ENCODE peak calls at places on chromosomes 11 and 22, in five cellular contexts. One of them, this sample, is unnamed.

GRCh38 chr11:46529086-46529905 is 64.5 kb downstream of the AMBRA1 start:
- DNase-seq in kidney epithelial cell: no peak
- DNase-seq in AG04450: no peak
- DNase-seq in OCI-LY7: peak; percentile 76
- DNase-seq in Panc1: peak; percentile 46
- DNase-seq in this sample: no peak

GRCh38 chr11:62601114-62601363 is 626 bp downstream of the MTA2 start:
- DNase-seq in kidney epithelial cell: no peak
- DNase-seq in OCI-LY7: peak; percentile 43
- DNase-seq in Panc1: no peak
- DNase-seq in AG04450: no peak
- DNase-seq in this sample: no peak

GRCh38 chr11:47524200-47524874 is 28.6 kb downstream of the CELF1 start:
- DNase-seq in OCI-LY7: no peak
- DNase-seq in Panc1: no peak
- DNase-seq in kidney epithelial cell: no peak
- DNase-seq in AG04450: no peak
- DNase-seq in this sample: no peak

GRCh38 chr11:120391297-120391696 is 55.1 kb downstream of the ARHGEF12 start:
- DNase-seq in Panc1: no peak
- DNase-seq in OCI-LY7: no peak
- DNase-seq in kidney epithelial cell: no peak
- DNase-seq in AG04450: no peak
- DNase-seq in this sample: no peak

GRCh38 chr22:22533863-22534262 is 13.8 kb upstream of the ZNF280A start:
- DNase-seq in AG04450: no peak
- DNase-seq in kidney epithelial cell: no peak
- DNase-seq in OCI-LY7: no peak
- DNase-seq in Panc1: no peak
- DNase-seq in this sample: no peak

GRCh38 chr11:120182357-120182756 is 28.5 kb upstream of the OAF start:
- DNase-seq in Panc1: no peak
- DNase-seq in OCI-LY7: no peak
- DNase-seq in AG04450: no peak
- DNase-seq in kidney epithelial cell: no peak
- DNase-seq in this sample: no peak

GRCh38 chr11:47056261-47056915 is 119.8 kb downstream of the CSTPP1 start:
- DNase-seq in OCI-LY7: no peak
- DNase-seq in Panc1: no peak
- DNase-seq in kidney epithelial cell: peak; percentile 4
- DNase-seq in AG04450: peak; percentile 72
- DNase-seq in this sample: no peak

GRCh38 chr11:64989416-64989815 is 7.4 kb downstream of the BATF2 start:
- DNase-seq in kidney epithelial cell: no peak
- DNase-seq in Panc1: no peak
- DNase-seq in OCI-LY7: no peak
- DNase-seq in AG04450: no peak
- DNase-seq in this sample: no peak

GRCh38 chr11:133825156-133825555 is 20.2 kb downstream of the SPATA19 start:
- DNase-seq in kidney epithelial cell: no peak
- DNase-seq in OCI-LY7: no peak
- DNase-seq in AG04450: no peak
- DNase-seq in Panc1: no peak
- DNase-seq in this sample: no peak

GRCh38 chr22:28171713-28172112 is 252.7 kb upstream of the PITPNB start:
- DNase-seq in kidney epithelial cell: no peak
- DNase-seq in AG04450: no peak
- DNase-seq in Panc1: no peak
- DNase-seq in OCI-LY7: no peak
- DNase-seq in this sample: no peak

GRCh38 chr11:68632802-68633201 is 51.5 kb upstream of the GAL start:
- DNase-seq in kidney epithelial cell: peak; percentile 21
- DNase-seq in AG04450: peak; percentile 16
- DNase-seq in OCI-LY7: peak; percentile 79
- DNase-seq in Panc1: peak; percentile 20
- DNase-seq in this sample: no peak

GRCh38 chr11:64058494-64058893 is 22.8 kb downstream of the FLRT1 start:
- DNase-seq in OCI-LY7: no peak
- DNase-seq in Panc1: no peak
- DNase-seq in kidney epithelial cell: no peak
- DNase-seq in AG04450: no peak
- DNase-seq in this sample: no peak

GRCh38 chr22:28976588-28976987 is 85.0 kb downstream of the C22orf31 start:
- DNase-seq in Panc1: no peak
- DNase-seq in OCI-LY7: no peak
- DNase-seq in kidney epithelial cell: peak; percentile 73
- DNase-seq in AG04450: peak; percentile 36
- DNase-seq in this sample: no peak

GRCh38 chr11:126646701-126647209 is 291.3 kb downstream of the ST3GAL4 start:
- DNase-seq in Panc1: no peak
- DNase-seq in AG04450: no peak
- DNase-seq in OCI-LY7: no peak
- DNase-seq in kidney epithelial cell: no peak
- DNase-seq in this sample: peak; percentile 60

GRCh38 chr11:18368236-18368635 is 26.1 kb upstream of the LDHA start:
- DNase-seq in AG04450: no peak
- DNase-seq in Panc1: no peak
- DNase-seq in kidney epithelial cell: no peak
- DNase-seq in OCI-LY7: no peak
- DNase-seq in this sample: no peak

GRCh38 chr22:49462795-49463194 is 364.9 kb downstream of the BRD1 start:
- DNase-seq in kidney epithelial cell: no peak
- DNase-seq in AG04450: no peak
- DNase-seq in Panc1: no peak
- DNase-seq in OCI-LY7: no peak
- DNase-seq in this sample: no peak

GRCh38 chr11:107217444-107217843 is 199.2 kb upstream of the GUCY1A2 start:
- DNase-seq in Panc1: no peak
- DNase-seq in AG04450: no peak
- DNase-seq in kidney epithelial cell: no peak
- DNase-seq in OCI-LY7: no peak
- DNase-seq in this sample: no peak

GRCh38 chr22:36790648-36791047 is 14.7 kb upstream of the IFT27 start:
- DNase-seq in Panc1: no peak
- DNase-seq in kidney epithelial cell: no peak
- DNase-seq in AG04450: no peak
- DNase-seq in OCI-LY7: no peak
- DNase-seq in this sample: no peak

GRCh38 chr11:31921066-31921465 is 109.9 kb upstream of the PAX6 start:
- DNase-seq in kidney epithelial cell: peak; percentile 9
- DNase-seq in Panc1: no peak
- DNase-seq in AG04450: no peak
- DNase-seq in OCI-LY7: no peak
- DNase-seq in this sample: no peak

GRCh38 chr11:100308202-100308601 is 378.9 kb upstream of the ARHGAP42 start:
- DNase-seq in Panc1: no peak
- DNase-seq in OCI-LY7: no peak
- DNase-seq in AG04450: no peak
- DNase-seq in kidney epithelial cell: no peak
- DNase-seq in this sample: no peak

GRCh38 chr11:62241095-62241494 is 944 bp upstream of the SCGB1D2 start:
- DNase-seq in kidney epithelial cell: no peak
- DNase-seq in OCI-LY7: no peak
- DNase-seq in AG04450: no peak
- DNase-seq in Panc1: no peak
- DNase-seq in this sample: no peak

GRCh38 chr11:4496555-4497248 is 14.3 kb downstream of the OR52K1 start:
- DNase-seq in Panc1: no peak
- DNase-seq in kidney epithelial cell: no peak
- DNase-seq in AG04450: no peak
- DNase-seq in OCI-LY7: no peak
- DNase-seq in this sample: no peak

GRCh38 chr11:4495986-4496385 is 13.5 kb downstream of the OR52K1 start:
- DNase-seq in AG04450: no peak
- DNase-seq in kidney epithelial cell: no peak
- DNase-seq in OCI-LY7: no peak
- DNase-seq in Panc1: no peak
- DNase-seq in this sample: no peak

GRCh38 chr11:4491878-4492606 is 9.6 kb downstream of the OR52K1 start:
- DNase-seq in AG04450: no peak
- DNase-seq in Panc1: no peak
- DNase-seq in OCI-LY7: no peak
- DNase-seq in kidney epithelial cell: no peak
- DNase-seq in this sample: no peak

GRCh38 chr11:4495487-4495886 is 13.0 kb downstream of the OR52K1 start:
- DNase-seq in AG04450: no peak
- DNase-seq in OCI-LY7: no peak
- DNase-seq in Panc1: no peak
- DNase-seq in kidney epithelial cell: no peak
- DNase-seq in this sample: no peak

GRCh38 chr11:4493480-4493818 is 11.0 kb downstream of the OR52K1 start:
- DNase-seq in Panc1: no peak
- DNase-seq in OCI-LY7: no peak
- DNase-seq in kidney epithelial cell: no peak
- DNase-seq in AG04450: no peak
- DNase-seq in this sample: no peak
- TF ChIP-seq CTCF in Panc1: peak; percentile 74
- TF ChIP-seq CTCF in OCI-LY7: peak; percentile 74
- TF ChIP-seq CTCF in kidney epithelial cell: no peak
- TF ChIP-seq CTCF in AG04450: no peak
- TF ChIP-seq CTCF in this sample: no peak

DNA sequence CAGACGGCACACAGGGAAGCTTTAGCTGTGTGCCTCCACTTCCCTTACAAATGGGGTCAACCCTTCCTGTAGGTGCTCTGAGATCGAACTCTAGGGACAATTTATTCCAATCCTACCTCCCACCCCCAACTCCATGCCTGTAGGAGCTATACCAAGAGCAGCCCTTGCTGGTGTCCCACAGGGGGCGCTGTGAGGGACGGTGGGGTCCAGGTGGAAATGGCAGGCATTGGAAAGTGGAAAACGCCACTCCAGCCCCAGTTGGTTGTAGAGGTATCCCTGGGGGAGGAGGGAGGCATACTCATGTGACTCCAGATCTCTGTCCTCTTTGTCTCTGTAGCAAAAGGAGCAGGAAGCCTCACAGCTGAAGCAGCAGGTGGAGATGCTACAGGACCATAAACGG is 161.3 kb downstream of the MYO18B start:
- DNase-seq in kidney epithelial cell: no peak
- DNase-seq in Panc1: no peak
- DNase-seq in OCI-LY7: no peak
- DNase-seq in AG04450: no peak
- DNase-seq in this sample: no peak
- TF ChIP-seq CTCF in kidney epithelial cell: peak; percentile 19
- TF ChIP-seq CTCF in Panc1: peak; percentile 36
- TF ChIP-seq CTCF in OCI-LY7: peak; percentile 67
- TF ChIP-seq CTCF in AG04450: no peak
- TF ChIP-seq CTCF in this sample: no peak

DNA sequence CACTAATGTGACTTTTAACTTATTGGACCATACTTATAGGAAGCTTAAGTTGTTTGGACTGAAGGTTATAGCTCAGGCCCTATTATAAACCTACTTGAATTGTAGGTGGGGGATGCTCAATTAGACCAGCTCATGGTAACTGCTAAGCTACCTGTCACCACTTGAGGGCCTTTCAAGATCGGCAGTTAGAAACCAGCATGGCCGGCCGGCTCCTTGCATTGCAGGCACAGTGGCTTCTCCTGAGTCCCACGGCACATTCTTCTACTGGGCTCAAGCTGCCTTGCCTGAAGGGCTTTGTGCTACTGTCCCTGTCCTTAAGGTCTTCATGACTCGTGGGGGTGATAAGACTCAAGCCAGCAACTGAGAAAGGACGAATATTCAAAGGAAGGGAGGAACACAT is 70.8 kb downstream of the TBC1D22A start:
- DNase-seq in OCI-LY7: peak; percentile 11
- DNase-seq in Panc1: no peak
- DNase-seq in AG04450: no peak
- DNase-seq in kidney epithelial cell: no peak
- DNase-seq in this sample: no peak
- TF ChIP-seq CTCF in OCI-LY7: peak; percentile 50
- TF ChIP-seq CTCF in Panc1: peak; percentile 15
- TF ChIP-seq CTCF in AG04450: peak; percentile 24
- TF ChIP-seq CTCF in kidney epithelial cell: peak; percentile 31
- TF ChIP-seq CTCF in this sample: peak; percentile 22

GRCh38 chr11:8631395-8632110 is 37.5 kb upstream of the STK33 start:
- DNase-seq in AG04450: peak; percentile 77
- DNase-seq in OCI-LY7: no peak
- DNase-seq in Panc1: no peak
- DNase-seq in kidney epithelial cell: no peak
- DNase-seq in this sample: no peak
- TF ChIP-seq CTCF in AG04450: no peak
- TF ChIP-seq CTCF in OCI-LY7: no peak
- TF ChIP-seq CTCF in Panc1: no peak
- TF ChIP-seq CTCF in kidney epithelial cell: no peak
- TF ChIP-seq CTCF in this sample: no peak

GRCh38 chr11:2149471-2150205 is 10.4 kb upstream of the IGF2 start:
- DNase-seq in AG04450: no peak
- DNase-seq in kidney epithelial cell: no peak
- DNase-seq in OCI-LY7: no peak
- DNase-seq in Panc1: no peak
- DNase-seq in this sample: no peak

GRCh38 chr11:2151500-2152257 is 9.3 kb downstream of the INS start:
- DNase-seq in Panc1: peak; percentile 83
- DNase-seq in AG04450: peak; percentile 27
- DNase-seq in kidney epithelial cell: no peak
- DNase-seq in OCI-LY7: peak; percentile 80
- DNase-seq in this sample: no peak

GRCh38 chr11:2147391-2147790 is 8.2 kb upstream of the IGF2 start:
- DNase-seq in OCI-LY7: no peak
- DNase-seq in Panc1: no peak
- DNase-seq in AG04450: no peak
- DNase-seq in kidney epithelial cell: no peak
- DNase-seq in this sample: no peak

GRCh38 chr11:2148253-2149000 is 9.2 kb upstream of the IGF2 start:
- DNase-seq in AG04450: no peak
- DNase-seq in OCI-LY7: no peak
- DNase-seq in Panc1: no peak
- DNase-seq in kidney epithelial cell: no peak
- DNase-seq in this sample: no peak

GRCh38 chr11:2150206-2150847 is 10.7 kb downstream of the INS start:
- DNase-seq in AG04450: peak; percentile 10
- DNase-seq in kidney epithelial cell: no peak
- DNase-seq in OCI-LY7: peak; percentile 13
- DNase-seq in Panc1: peak; percentile 67
- DNase-seq in this sample: no peak
- TF ChIP-seq CTCF in AG04450: peak; percentile 66
- TF ChIP-seq CTCF in kidney epithelial cell: peak; percentile 65
- TF ChIP-seq CTCF in OCI-LY7: peak; percentile 48
- TF ChIP-seq CTCF in Panc1: peak; percentile 91
- TF ChIP-seq CTCF in this sample: peak; percentile 63

GRCh38 chr11:86115542-86116385 is 46.9 kb upstream of the PICALM start:
- DNase-seq in kidney epithelial cell: no peak
- DNase-seq in AG04450: no peak
- DNase-seq in Panc1: no peak
- DNase-seq in OCI-LY7: no peak
- DNase-seq in this sample: no peak
- TF ChIP-seq CTCF in kidney epithelial cell: peak; percentile 21
- TF ChIP-seq CTCF in AG04450: peak; percentile 14
- TF ChIP-seq CTCF in Panc1: peak; percentile 17
- TF ChIP-seq CTCF in OCI-LY7: no peak
- TF ChIP-seq CTCF in this sample: no peak

This sample was measured in BJ.